ENCODE peak calls at places on chromosomes 6 and 20, in six cellular contexts. U is H1, O is IMR-90, X is neuronal stem cell, R is mesenchymal stem cell, C is trophoblast cell. F is an unnamed sample.

GRCh38 chr6:129117355-129117754 is 234.4 kb downstream of the LAMA2 start:
- DNase-seq in U (no peak), O (no peak), X (no peak), R (no peak), C (no peak), F (no peak)

GRCh38 chr20:59820204-59821041 is 113.0 kb downstream of the SYCP2 start:
- DNase-seq in U (no peak), O (no peak), X (no peak), R (no peak), C (no peak), F (peak; percentile 11)

GRCh38 chr6:141988954-141989705 is 143.6 kb upstream of the GJE1 start:
- DNase-seq in U (peak; percentile 54), O (peak; percentile 81), X (peak; percentile 40), R (peak; percentile 78), C (peak; percentile 92), F (peak; percentile 69)

GRCh38 chr20:23147964-23148720 is 62.0 kb upstream of the CD93 start:
- DNase-seq in U (no peak), O (peak; percentile 90), X (no peak), R (peak; percentile 98), C (peak; percentile 61), F (no peak)

GRCh38 chr6:31042801-31043200 is 32.5 kb downstream of the MUC22 start:
- DNase-seq in U (peak; percentile 60), O (peak; percentile 50), X (no peak), R (peak; percentile 51), C (peak; percentile 77), F (peak; percentile 76)

GRCh38 chr6:56101141-56101553 is 146.2 kb downstream of the COL21A1 start:
- DNase-seq in U (no peak), O (peak; percentile 94), X (no peak), R (peak; percentile 94), C (peak; percentile 40), F (no peak)

GRCh38 chr6:11043552-11043960 is 549 bp downstream of the ELOVL2 start:
- DNase-seq in U (peak; percentile 61), O (no peak), X (peak; percentile 30), R (no peak), C (no peak), F (peak; percentile 39)

GRCh38 chr6:45647341-45648138 is 269.8 kb upstream of the SUPT3H start:
- DNase-seq in U (no peak), O (peak; percentile 29), X (no peak), R (no peak), C (peak; percentile 88), F (no peak)

GRCh38 chr6:71220466-71220865 is 68.1 kb upstream of the OGFRL1 start:
- DNase-seq in U (no peak), O (no peak), X (no peak), R (no peak), C (no peak), F (no peak)

GRCh38 chr20:58668901-58669286 is 17.8 kb downstream of the STX16 start:
- DNase-seq in U (no peak), O (no peak), X (no peak), R (no peak), C (peak; percentile 25), F (no peak)

GRCh38 chr6:24522090-24522820 is 27.5 kb downstream of the ALDH5A1 start:
- DNase-seq in U (no peak), O (peak; percentile 17), X (no peak), R (no peak), C (no peak), F (no peak)

GRCh38 chr20:47872341-47872740 is 87.1 kb upstream of the SULF2 start:
- DNase-seq in U (no peak), O (no peak), X (no peak), R (peak; percentile 93), C (no peak), F (no peak)

GRCh38 chr6:22445946-22446345 is 123.4 kb upstream of the HDGFL1 start:
- DNase-seq in U (no peak), O (no peak), X (no peak), R (no peak), C (no peak), F (no peak)

GRCh38 chr20:58192567-58192966 is 35.9 kb downstream of the ANKRD60 start:
- DNase-seq in U (peak; percentile 87), O (no peak), X (no peak), R (no peak), C (no peak), F (peak; percentile 50)

GRCh38 chr6:43426928-43427405 is 374 bp upstream of the ABCC10 start:
- DNase-seq in U (no peak), O (no peak), X (no peak), R (no peak), C (no peak), F (no peak)

GRCh38 chr6:43428112-43428570 is 800 bp downstream of the ABCC10 start:
- DNase-seq in U (no peak), O (no peak), X (no peak), R (no peak), C (no peak), F (no peak)

GRCh38 chr6:43432009-43432945 is 4.9 kb downstream of the ABCC10 start:
- DNase-seq in U (no peak), O (no peak), X (no peak), R (no peak), C (no peak), F (no peak)

GRCh38 chr6:43427406-43428111 is at the start of gene ABCC10:
- DNase-seq in U (peak; percentile 99), O (peak; percentile 95), X (peak; percentile 89), R (peak; percentile 97), C (peak; percentile 98), F (peak; percentile 96)

GRCh38 chr6:43428874-43429273 is 1.5 kb downstream of the ABCC10 start:
- DNase-seq in U (no peak), O (no peak), X (no peak), R (peak; percentile 32), C (no peak), F (no peak)
- H2AFZ ChIP-seq in U (no peak overlapping the region), O (no peak overlapping the region), X (no peak overlapping the region), R (no peak overlapping the region), C (no peak overlapping the region), F (no peak overlapping the region)

GRCh38 chr20:62066339-62066982 is 780 bp upstream of the TAF4 start:
- DNase-seq in U (peak; percentile 79), O (no peak), X (peak; percentile 71), R (peak; percentile 48), C (peak; percentile 74), F (peak; percentile 73)
- H4K8ac ChIP-seq in U (peak overlapping the region; percentile 96), O (peak overlapping the region; percentile 80), X (peak overlapping the region; percentile 23), R (peak overlapping the region; percentile 97), C (peak overlapping the region; percentile 89), F (no peak overlapping the region)

GRCh38 chr6:113396644-113397201 is 460.4 kb upstream of the MARCKS start:
- DNase-seq in U (no peak), O (no peak), X (no peak), R (no peak), C (no peak), F (no peak)
- H2AFZ ChIP-seq in U (no peak overlapping the region), O (no peak overlapping the region), X (no peak overlapping the region), R (no peak overlapping the region), C (no peak overlapping the region), F (no peak overlapping the region)

DNA sequence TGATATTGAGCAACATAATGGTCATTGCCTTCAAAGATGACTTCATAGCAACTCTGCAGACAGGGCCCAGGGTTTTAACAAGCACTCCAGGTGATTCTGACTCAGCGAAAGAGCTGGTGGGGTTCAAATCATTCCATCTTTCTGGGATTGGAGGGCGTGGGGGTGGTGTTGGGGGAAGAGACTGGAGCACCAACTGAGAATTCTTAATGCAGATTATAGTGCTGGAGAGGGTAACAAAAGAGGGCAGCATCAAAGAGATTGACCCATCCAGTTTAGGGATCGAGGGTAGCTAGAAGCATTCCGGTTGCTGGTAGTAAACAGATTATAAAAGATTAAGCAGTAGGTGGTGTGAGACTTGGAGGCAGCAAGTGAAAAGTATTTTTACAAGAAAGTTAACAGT is 15.9 kb downstream of the PFDN4 start:
- DNase-seq in U (no peak), O (no peak), X (no peak), R (no peak), C (no peak), F (no peak)
- H4K8ac ChIP-seq in U (no peak overlapping the region), O (no peak overlapping the region), X (no peak overlapping the region), R (no peak overlapping the region), C (no peak overlapping the region), F (no peak overlapping the region)

F was measured in H9.